ENCODE peak calls at places on chromosomes 16 and 17, in four cellular contexts. S, B, M and F are unnamed samples.

GRCh38 chr16:76164970-76165558 is 112.1 kb upstream of the CNTNAP4 start:
- DNase-seq in B (no peak), S (no peak), M (no peak), F (no peak)

GRCh38 chr17:61280851-61281250 is 118.8 kb upstream of the TBX2 start:
- DNase-seq in M (no peak), S (no peak), B (no peak), F (no peak)

GRCh38 chr16:68504066-68504465 is 35.0 kb upstream of the ZFP90 start:
- DNase-seq in B (no peak), M (no peak), S (no peak), F (no peak)

GRCh38 chr17:72580321-72581127 is 459.7 kb downstream of the SOX9 start:
- DNase-seq in B (no peak), S (peak), M (no peak), F (no peak)

GRCh38 chr17:45006927-45007461 is 38.9 kb upstream of the C1QL1 start:
- DNase-seq in S (no peak), B (peak), M (no peak), F (no peak)

GRCh38 chr17:52134641-52135040 is 23.9 kb downstream of the CA10 start:
- DNase-seq in S (no peak), B (no peak), M (no peak), F (no peak)

GRCh38 chr16:85394511-85395206 is 218.5 kb upstream of the GSE1 start:
- DNase-seq in M (no peak), S (no peak), B (peak), F (peak)

GRCh38 chr17:1244606-1245012 is 25.6 kb upstream of the BHLHA9 start:
- DNase-seq in M (no peak), S (no peak), B (no peak), F (no peak)

GRCh38 chr17:36921131-36921851 is 16.0 kb upstream of the LHX1 start:
- DNase-seq in B (no peak), S (no peak), M (no peak), F (no peak)

GRCh38 chr16:80739523-80739922 is 64.9 kb downstream of the CDYL2 start:
- DNase-seq in S (no peak), M (no peak), B (no peak), F (no peak)

GRCh38 chr17:80980397-80981061 is 11.1 kb upstream of the CHMP6 start:
- DNase-seq in B (no peak), S (no peak), M (no peak), F (no peak)

GRCh38 chr16:71658771-71659170 is 32.8 kb downstream of the MARVELD3 start:
- DNase-seq in M (no peak), S (no peak), B (no peak), F (no peak)

GRCh38 chr17:46090871-46091270 is 91.8 kb downstream of the STH start:
- DNase-seq in M (no peak), B (no peak), S (no peak), F (no peak)

DNA sequence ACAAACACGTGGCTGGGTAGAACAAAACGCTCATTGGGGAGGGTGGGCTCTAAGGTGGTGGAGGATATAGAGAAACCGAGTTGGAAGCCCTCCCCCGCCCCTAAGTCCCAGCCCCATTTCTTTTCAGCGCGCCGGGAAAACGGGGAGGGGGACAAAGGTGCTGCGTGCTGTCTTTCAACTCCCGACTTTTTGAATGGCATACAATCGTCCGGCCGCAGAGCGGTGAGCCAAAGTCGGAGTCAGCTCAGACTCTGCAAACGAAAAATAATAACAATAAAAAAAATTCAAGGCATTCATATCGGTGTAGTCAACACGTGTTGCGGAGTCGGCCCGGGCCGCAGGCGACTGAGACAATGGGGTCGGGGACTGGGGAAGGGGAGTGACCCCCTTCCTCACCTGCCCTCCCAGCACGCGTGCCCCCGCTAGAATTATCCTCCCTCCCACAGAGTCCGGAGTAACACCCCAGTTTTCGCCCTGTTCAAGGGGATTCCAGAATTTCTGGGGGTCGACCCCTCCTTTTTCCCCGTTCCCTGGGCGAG is 1.8 kb upstream of the IGF2BP1 start:
- DNase-seq in S (no peak), B (peak), M (no peak), F (no peak)
- TF ChIP-seq CTCF in S (no peak), B (no peak), M (no peak), F (no peak)

GRCh38 chr17:67801626-67802175 is 23.6 kb upstream of the BPTF start:
- DNase-seq in B (peak), S (no peak), M (no peak), F (no peak)
- TF ChIP-seq CTCF in B (peak), S (no peak), M (no peak), F (no peak)

GRCh38 chr17:75845933-75846700 is 1.9 kb upstream of the UNC13D start:
- DNase-seq in B (no peak), M (no peak), S (no peak), F (no peak)

GRCh38 chr17:75845058-75845711 is 981 bp upstream of the UNC13D start:
- DNase-seq in B (peak), M (peak), S (peak), F (peak)

GRCh38 chr17:75847595-75848522 is 3.7 kb upstream of the UNC13D start:
- DNase-seq in S (no peak), B (no peak), M (no peak), F (no peak)

GRCh38 chr17:75848523-75849303 is 4.5 kb upstream of the UNC13D start:
- DNase-seq in M (peak), S (peak), B (peak), F (no peak)

GRCh38 chr17:75846701-75847594 is 2.7 kb upstream of the UNC13D start:
- DNase-seq in B (no peak), M (peak), S (no peak), F (no peak)
- TF ChIP-seq CTCF in B (no peak), M (no peak), S (no peak), F (no peak)

DNA sequence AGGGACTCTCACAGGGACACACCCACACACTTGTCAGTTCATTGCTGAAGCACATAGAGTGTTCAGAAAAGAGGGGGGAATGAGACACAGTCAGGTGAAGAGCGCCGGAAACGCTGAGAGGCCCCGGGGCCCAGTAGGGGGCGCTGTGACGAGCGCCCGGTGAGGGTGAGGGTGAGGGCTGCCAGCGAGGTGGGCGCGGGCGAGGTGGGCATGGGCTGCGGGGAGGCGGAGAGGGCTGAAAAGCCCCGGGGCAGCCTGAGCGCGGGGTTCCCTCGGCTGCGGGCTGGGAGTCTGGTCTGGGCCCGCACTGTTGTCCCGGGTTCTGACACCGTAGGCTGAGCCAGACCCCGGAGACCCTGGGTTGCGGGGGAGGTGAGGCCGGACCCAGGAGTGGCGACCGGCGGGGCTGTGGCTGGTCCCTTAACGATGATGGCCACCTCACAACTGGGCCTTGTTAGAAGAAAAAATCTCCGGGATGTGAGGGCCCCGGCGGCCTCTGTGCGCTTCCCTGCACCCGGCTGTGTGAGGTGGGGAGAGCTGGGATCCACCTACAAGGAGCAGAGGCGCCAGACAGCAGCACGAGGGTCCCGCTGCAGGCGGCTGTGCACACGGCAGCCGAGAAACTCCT is 91.4 kb downstream of the C16orf78 start:
- DNase-seq in M (peak), S (no peak), B (peak), F (no peak)
- TF ChIP-seq CTCF in M (peak), S (no peak), B (peak), F (peak)

GRCh38 chr17:4840893-4841242 is 7.7 kb downstream of the MINK1 start:
- DNase-seq in B (no peak), M (no peak), S (no peak), F (no peak)
- TF ChIP-seq CTCF in B (no peak), M (no peak), S (no peak), F (no peak)

GRCh38 chr17:82429824-82430223 is 11.4 kb upstream of the OGFOD3 start:
- DNase-seq in B (no peak), M (no peak), S (no peak), F (no peak)

GRCh38 chr17:82424863-82425159 is 6.4 kb upstream of the OGFOD3 start:
- DNase-seq in M (no peak), B (no peak), S (no peak), F (no peak)

GRCh38 chr17:82428546-82428945 is 10.2 kb upstream of the OGFOD3 start:
- DNase-seq in B (no peak), M (no peak), S (no peak), F (no peak)

GRCh38 chr17:82419471-82419995 is 1.1 kb upstream of the OGFOD3 start:
- DNase-seq in S (no peak), B (no peak), M (no peak), F (no peak)

DNA sequence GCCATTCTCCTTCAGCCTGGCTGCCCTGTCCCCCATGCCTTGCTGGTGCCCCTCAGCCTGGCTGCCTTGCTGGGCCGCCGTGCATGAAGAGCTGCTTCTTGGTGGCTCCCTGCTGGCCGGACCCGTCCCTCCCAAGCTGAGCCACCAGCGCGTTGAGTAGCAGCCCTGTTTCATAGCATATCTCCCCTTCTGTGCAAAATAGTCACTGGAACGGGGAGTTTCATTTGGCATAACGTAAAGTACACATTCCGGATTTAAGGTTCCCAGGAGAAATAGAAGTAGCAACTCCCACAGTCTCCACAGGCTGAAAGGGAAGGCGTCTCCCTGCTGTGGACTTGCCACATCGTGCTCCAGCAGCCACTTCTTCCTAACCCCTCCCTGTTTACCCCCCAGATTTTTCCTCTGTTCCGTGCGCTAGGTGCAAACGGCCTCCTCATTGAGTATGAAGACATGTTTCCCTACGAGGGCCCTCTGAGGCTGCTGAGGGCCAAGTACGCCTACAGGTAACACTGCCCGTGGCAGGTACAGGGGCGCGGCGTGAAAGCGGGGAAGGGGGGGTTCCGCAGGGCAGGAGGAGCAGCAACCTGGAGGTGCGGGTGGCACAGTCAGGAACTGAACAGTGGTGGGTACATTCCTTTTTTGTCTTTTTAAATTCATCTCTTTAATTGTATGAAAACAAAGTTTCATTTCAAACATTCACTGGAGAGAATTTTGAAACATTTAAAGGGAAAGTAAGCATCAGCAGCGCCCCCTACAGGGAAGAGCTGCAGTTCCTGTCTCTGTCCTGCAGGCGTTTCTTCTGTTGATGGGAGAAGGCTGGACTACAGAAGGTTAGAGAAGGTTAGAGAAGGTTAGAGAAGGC is 5.8 kb upstream of the OGFOD3 start:
- DNase-seq in S (no peak), M (no peak), B (peak), F (no peak)
- TF ChIP-seq CTCF in S (peak), M (no peak), B (peak), F (peak)